ENCODE peak calls at places on chromosomes 6 and 20, in six cellular contexts. One of them, this sample, is unnamed.

GRCh38 chr6:17785094-17785787 is 78.5 kb upstream of the NUP153 start:
- DNase-seq in tibial artery: no peak
- DNase-seq in mesothelial cell of epicardium: no peak
- DNase-seq in GM12865: no peak
- DNase-seq in astrocyte of the cerebellum: no peak
- DNase-seq in AG09309: no peak
- DNase-seq in this sample: no peak

GRCh38 chr20:4666001-4666470 is 55.7 kb upstream of the PRND start:
- DNase-seq in tibial artery: no peak
- DNase-seq in mesothelial cell of epicardium: no peak
- DNase-seq in GM12865: peak
- DNase-seq in astrocyte of the cerebellum: no peak
- DNase-seq in AG09309: no peak
- DNase-seq in this sample: no peak

GRCh38 chr20:57999465-58000111 is 228.9 kb downstream of the ANKRD60 start:
- DNase-seq in tibial artery: peak
- DNase-seq in mesothelial cell of epicardium: no peak
- DNase-seq in GM12865: no peak
- DNase-seq in astrocyte of the cerebellum: no peak
- DNase-seq in AG09309: no peak
- DNase-seq in this sample: no peak

GRCh38 chr20:46953596-46953995 is 59.0 kb downstream of the EYA2 start:
- DNase-seq in tibial artery: no peak
- DNase-seq in mesothelial cell of epicardium: no peak
- DNase-seq in GM12865: no peak
- DNase-seq in astrocyte of the cerebellum: no peak
- DNase-seq in AG09309: no peak
- DNase-seq in this sample: no peak

GRCh38 chr20:36462440-36463211 is 78.7 kb upstream of the MYL9 start:
- DNase-seq in tibial artery: peak
- DNase-seq in mesothelial cell of epicardium: no peak
- DNase-seq in GM12865: peak
- DNase-seq in astrocyte of the cerebellum: no peak
- DNase-seq in AG09309: no peak
- DNase-seq in this sample: no peak

GRCh38 chr20:49786671-49787370 is 25.8 kb upstream of the SLC9A8 start:
- DNase-seq in tibial artery: no peak
- DNase-seq in mesothelial cell of epicardium: no peak
- DNase-seq in GM12865: no peak
- DNase-seq in astrocyte of the cerebellum: no peak
- DNase-seq in AG09309: no peak
- DNase-seq in this sample: no peak

GRCh38 chr20:35773154-35773751 is 1.4 kb downstream of the PHF20 start:
- DNase-seq in tibial artery: no peak
- DNase-seq in mesothelial cell of epicardium: no peak
- DNase-seq in GM12865: peak
- DNase-seq in astrocyte of the cerebellum: no peak
- DNase-seq in AG09309: no peak
- DNase-seq in this sample: no peak

GRCh38 chr6:76052314-76052713 is 20.1 kb downstream of the IMPG1 start:
- DNase-seq in tibial artery: no peak
- DNase-seq in mesothelial cell of epicardium: no peak
- DNase-seq in GM12865: no peak
- DNase-seq in astrocyte of the cerebellum: no peak
- DNase-seq in AG09309: no peak
- DNase-seq in this sample: no peak

GRCh38 chr6:160765412-160765811 is 63.4 kb downstream of the PLG start:
- DNase-seq in tibial artery: no peak
- DNase-seq in mesothelial cell of epicardium: no peak
- DNase-seq in GM12865: no peak
- DNase-seq in astrocyte of the cerebellum: no peak
- DNase-seq in AG09309: no peak
- DNase-seq in this sample: no peak

GRCh38 chr20:25294459-25295385 is 46.8 kb downstream of the PYGB start:
- DNase-seq in tibial artery: no peak
- DNase-seq in mesothelial cell of epicardium: peak
- DNase-seq in GM12865: peak
- DNase-seq in astrocyte of the cerebellum: no peak
- DNase-seq in AG09309: no peak
- DNase-seq in this sample: no peak

GRCh38 chr6:108661982-108662381 is 101.3 kb downstream of the FOXO3 start:
- DNase-seq in tibial artery: no peak
- DNase-seq in mesothelial cell of epicardium: no peak
- DNase-seq in GM12865: no peak
- DNase-seq in astrocyte of the cerebellum: no peak
- DNase-seq in AG09309: no peak
- DNase-seq in this sample: no peak

GRCh38 chr6:18792832-18793231 is 405.7 kb downstream of the RNF144B start:
- DNase-seq in tibial artery: no peak
- DNase-seq in mesothelial cell of epicardium: no peak
- DNase-seq in GM12865: no peak
- DNase-seq in astrocyte of the cerebellum: no peak
- DNase-seq in AG09309: no peak
- DNase-seq in this sample: no peak

GRCh38 chr20:59663513-59663890 is 59.2 kb downstream of the PHACTR3 start:
- DNase-seq in tibial artery: no peak
- DNase-seq in mesothelial cell of epicardium: no peak
- DNase-seq in GM12865: no peak
- DNase-seq in astrocyte of the cerebellum: no peak
- DNase-seq in AG09309: no peak
- DNase-seq in this sample: no peak

GRCh38 chr6:163249651-163250101 is 164.8 kb upstream of the QKI start:
- DNase-seq in tibial artery: no peak
- DNase-seq in mesothelial cell of epicardium: no peak
- DNase-seq in GM12865: no peak
- DNase-seq in astrocyte of the cerebellum: peak
- DNase-seq in AG09309: no peak
- DNase-seq in this sample: no peak

GRCh38 chr6:147900191-147900830 is 391.8 kb downstream of the SAMD5 start:
- DNase-seq in tibial artery: no peak
- DNase-seq in mesothelial cell of epicardium: no peak
- DNase-seq in GM12865: no peak
- DNase-seq in astrocyte of the cerebellum: no peak
- DNase-seq in AG09309: no peak
- DNase-seq in this sample: no peak

GRCh38 chr6:121698617-121699016 is 263.2 kb downstream of the GJA1 start:
- DNase-seq in tibial artery: no peak
- DNase-seq in mesothelial cell of epicardium: no peak
- DNase-seq in GM12865: no peak
- DNase-seq in astrocyte of the cerebellum: no peak
- DNase-seq in AG09309: no peak
- DNase-seq in this sample: no peak

GRCh38 chr6:91476000-91476399 is 889.1 kb upstream of the MAP3K7 start:
- DNase-seq in tibial artery: no peak
- DNase-seq in mesothelial cell of epicardium: no peak
- DNase-seq in GM12865: peak
- DNase-seq in astrocyte of the cerebellum: peak
- DNase-seq in AG09309: no peak
- DNase-seq in this sample: no peak

GRCh38 chr6:70289299-70289698 is 13.6 kb downstream of the COL9A1 start:
- DNase-seq in tibial artery: no peak
- DNase-seq in mesothelial cell of epicardium: no peak
- DNase-seq in GM12865: no peak
- DNase-seq in astrocyte of the cerebellum: no peak
- DNase-seq in AG09309: no peak
- DNase-seq in this sample: no peak

GRCh38 chr6:28803337-28803709 is 120.5 kb downstream of the TRIM27 start:
- DNase-seq in tibial artery: no peak
- DNase-seq in mesothelial cell of epicardium: no peak
- DNase-seq in GM12865: no peak
- DNase-seq in astrocyte of the cerebellum: no peak
- DNase-seq in AG09309: no peak
- DNase-seq in this sample: no peak

GRCh38 chr6:167323111-167323510 is 1.8 kb upstream of the TTLL2 start:
- DNase-seq in tibial artery: no peak
- DNase-seq in mesothelial cell of epicardium: no peak
- DNase-seq in GM12865: no peak
- DNase-seq in astrocyte of the cerebellum: no peak
- DNase-seq in AG09309: no peak
- DNase-seq in this sample: no peak

GRCh38 chr6:156013155-156013554 is 557.5 kb upstream of the NOX3 start:
- DNase-seq in tibial artery: no peak
- DNase-seq in mesothelial cell of epicardium: no peak
- DNase-seq in GM12865: no peak
- DNase-seq in astrocyte of the cerebellum: no peak
- DNase-seq in AG09309: no peak
- DNase-seq in this sample: no peak

DNA sequence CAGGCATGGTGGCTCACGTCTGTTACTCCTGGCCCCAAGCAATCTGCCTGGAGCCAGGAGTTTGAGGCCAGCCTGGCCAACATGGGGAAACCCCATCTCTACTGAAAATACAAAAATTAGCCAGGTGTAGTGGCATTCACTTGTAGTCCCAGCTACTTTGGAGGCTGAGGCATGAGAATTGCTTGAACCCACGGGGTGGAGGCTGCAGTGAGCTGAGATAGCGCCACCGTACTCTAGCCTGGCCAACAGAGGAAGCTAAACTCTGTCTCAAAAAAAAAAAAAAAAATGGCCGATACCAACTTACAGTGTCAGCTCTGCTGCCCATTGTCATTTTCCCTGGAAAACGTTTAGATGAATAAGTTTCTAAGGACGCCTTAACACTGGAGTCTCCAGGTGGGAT is 489.9 kb downstream of the TFAP2A start:
- DNase-seq in tibial artery: no peak
- DNase-seq in mesothelial cell of epicardium: no peak
- DNase-seq in GM12865: no peak
- DNase-seq in astrocyte of the cerebellum: no peak
- DNase-seq in AG09309: no peak
- DNase-seq in this sample: no peak
- TF ChIP-seq CTCF in tibial artery: no peak
- TF ChIP-seq CTCF in mesothelial cell of epicardium: no peak
- TF ChIP-seq CTCF in GM12865: no peak
- TF ChIP-seq CTCF in astrocyte of the cerebellum: no peak
- TF ChIP-seq CTCF in AG09309: no peak
- TF ChIP-seq CTCF in this sample: no peak

GRCh38 chr6:41072836-41073202 is at the start of gene NFYA:
- DNase-seq in tibial artery: no peak
- DNase-seq in mesothelial cell of epicardium: no peak
- DNase-seq in GM12865: no peak
- DNase-seq in astrocyte of the cerebellum: no peak
- DNase-seq in AG09309: peak
- DNase-seq in this sample: no peak

GRCh38 chr6:41071923-41072835 is at the start of gene OARD1:
- DNase-seq in tibial artery: peak
- DNase-seq in mesothelial cell of epicardium: peak
- DNase-seq in GM12865: peak
- DNase-seq in astrocyte of the cerebellum: peak
- DNase-seq in AG09309: peak
- DNase-seq in this sample: peak

GRCh38 chr6:41073968-41074691 is 1.4 kb downstream of the NFYA start:
- DNase-seq in tibial artery: no peak
- DNase-seq in mesothelial cell of epicardium: no peak
- DNase-seq in GM12865: peak
- DNase-seq in astrocyte of the cerebellum: no peak
- DNase-seq in AG09309: no peak
- DNase-seq in this sample: no peak

GRCh38 chr6:41074692-41075436 is 2.1 kb downstream of the NFYA start:
- DNase-seq in tibial artery: no peak
- DNase-seq in mesothelial cell of epicardium: no peak
- DNase-seq in GM12865: no peak
- DNase-seq in astrocyte of the cerebellum: no peak
- DNase-seq in AG09309: no peak
- DNase-seq in this sample: no peak

DNA sequence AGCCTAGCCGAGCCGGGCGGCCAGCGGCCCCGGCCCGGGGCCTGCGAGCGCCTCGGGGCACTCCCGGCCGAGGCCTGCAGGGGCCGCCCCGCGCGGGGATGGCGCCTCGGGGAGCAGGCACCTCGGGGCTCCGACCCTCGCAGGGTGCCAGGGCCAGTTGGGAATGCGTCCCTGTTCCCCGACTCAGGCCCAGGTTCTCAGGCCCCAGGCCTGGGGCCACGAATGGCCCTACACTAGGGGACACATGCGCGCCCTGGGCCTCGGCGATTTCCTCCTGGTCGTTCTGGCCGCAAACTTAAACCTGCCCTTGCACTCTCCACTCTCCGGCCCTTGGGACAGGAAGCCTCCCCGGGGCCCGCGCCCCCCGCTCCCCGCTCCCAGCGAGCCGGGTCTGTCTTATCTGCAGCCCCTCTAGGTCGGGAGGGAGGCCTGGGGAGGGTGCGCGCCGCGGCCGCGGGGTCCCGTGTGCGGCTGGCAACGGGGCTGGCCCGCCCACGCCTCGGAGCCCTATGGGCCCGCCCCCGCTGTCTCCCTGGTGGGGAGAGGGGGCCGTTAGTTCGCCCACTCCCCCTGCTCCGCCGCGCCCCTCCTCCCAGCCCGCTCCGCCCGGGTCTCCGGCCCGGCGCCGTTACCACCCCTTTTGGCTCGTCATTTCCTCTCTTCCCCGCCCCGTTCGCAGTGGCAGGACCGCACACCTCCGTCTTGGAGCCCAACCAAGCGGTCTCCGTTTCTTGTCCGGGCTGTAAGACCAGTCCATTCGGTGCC is 611 bp downstream of the NFYA start:
- DNase-seq in tibial artery: peak
- DNase-seq in mesothelial cell of epicardium: peak
- DNase-seq in GM12865: peak
- DNase-seq in astrocyte of the cerebellum: peak
- DNase-seq in AG09309: no peak
- DNase-seq in this sample: no peak
- TF ChIP-seq CTCF in tibial artery: peak
- TF ChIP-seq CTCF in mesothelial cell of epicardium: peak
- TF ChIP-seq CTCF in GM12865: peak
- TF ChIP-seq CTCF in astrocyte of the cerebellum: peak
- TF ChIP-seq CTCF in AG09309: peak
- TF ChIP-seq CTCF in this sample: no peak

GRCh38 chr6:49856282-49856681 is 10.1 kb downstream of the CRISP1 start:
- DNase-seq in tibial artery: no peak
- DNase-seq in mesothelial cell of epicardium: no peak
- DNase-seq in GM12865: no peak
- DNase-seq in astrocyte of the cerebellum: no peak
- DNase-seq in AG09309: no peak
- DNase-seq in this sample: no peak
- TF ChIP-seq CTCF in tibial artery: no peak
- TF ChIP-seq CTCF in mesothelial cell of epicardium: no peak
- TF ChIP-seq CTCF in GM12865: no peak
- TF ChIP-seq CTCF in astrocyte of the cerebellum: no peak
- TF ChIP-seq CTCF in AG09309: no peak
- TF ChIP-seq CTCF in this sample: no peak

DNA sequence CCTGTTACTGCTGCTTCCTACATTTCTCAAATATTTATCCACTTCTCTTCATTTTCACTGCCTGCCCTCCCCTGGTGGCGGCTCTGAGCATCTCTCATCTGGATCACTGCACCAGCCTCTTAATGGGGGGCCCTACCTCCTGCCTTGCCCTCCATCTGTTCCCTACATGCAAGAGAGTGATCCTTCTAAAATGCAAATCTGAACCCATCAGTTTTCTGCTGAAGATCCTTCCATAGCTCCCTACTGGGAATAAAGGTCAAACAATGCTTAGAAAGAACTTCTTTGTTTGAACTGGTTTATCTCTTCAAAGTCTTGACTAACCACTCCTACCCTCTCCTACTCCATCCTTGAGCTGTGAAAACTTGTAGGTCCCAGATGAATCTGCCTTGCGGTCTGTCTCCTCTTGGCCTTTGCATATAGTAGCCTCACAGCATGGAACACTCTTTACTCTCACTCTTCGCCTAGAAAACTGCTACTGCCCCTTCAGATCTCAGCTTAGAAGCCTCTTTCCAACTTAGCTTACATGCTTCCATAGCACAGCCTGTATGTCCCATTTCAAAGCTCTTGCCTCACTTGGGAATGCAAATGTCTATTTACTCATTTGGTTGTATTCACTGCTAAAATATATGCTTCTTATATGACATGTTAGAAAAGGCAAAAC is 119.3 kb downstream of the QRSL1 start:
- DNase-seq in tibial artery: no peak
- DNase-seq in mesothelial cell of epicardium: no peak
- DNase-seq in GM12865: no peak
- DNase-seq in astrocyte of the cerebellum: no peak
- DNase-seq in AG09309: no peak
- DNase-seq in this sample: no peak
- TF ChIP-seq CTCF in tibial artery: no peak
- TF ChIP-seq CTCF in mesothelial cell of epicardium: no peak
- TF ChIP-seq CTCF in GM12865: peak
- TF ChIP-seq CTCF in astrocyte of the cerebellum: no peak
- TF ChIP-seq CTCF in AG09309: peak
- TF ChIP-seq CTCF in this sample: no peak